ENCODE peak calls at places on chromosomes 1 and 21, in four cellular contexts. D is heart right ventricle, M is MM.1S, J is OCI-LY7. Q is an unnamed sample. For H3K4me1, the result is how much of the 10 kb centered on the place peaks cover.

GRCh38 chr1:193237381-193237978 is 51.1 kb upstream of the B3GALT2 start:
- DNase-seq in J (no peak), D (no peak), M (no peak), Q (no peak)

GRCh38 chr1:211082824-211083223 is 51.1 kb downstream of the KCNH1 start:
- DNase-seq in M (no peak), J (no peak), D (no peak), Q (no peak)

GRCh38 chr1:176791911-176792310 is 328.9 kb downstream of the PAPPA2 start:
- DNase-seq in J (no peak), D (no peak), M (no peak), Q (no peak)

GRCh38 chr1:174747613-174748012 is 252.1 kb upstream of the CACYBP start:
- DNase-seq in D (no peak), J (no peak), M (no peak), Q (no peak)

GRCh38 chr1:8873506-8874229 is 4.8 kb downstream of the ENO1 start:
- DNase-seq in M (peak), J (no peak), D (peak), Q (peak)

GRCh38 chr1:244460195-244460594 is 878 bp upstream of the CATSPERE start:
- DNase-seq in M (no peak), D (no peak), J (no peak), Q (no peak)

GRCh38 chr21:45876381-45877159 is 105.0 kb upstream of the COL6A1 start:
- DNase-seq in D (no peak), M (no peak), J (no peak), Q (no peak)

GRCh38 chr1:81802601-81803422 is 2.1 kb downstream of the ADGRL2 start:
- DNase-seq in J (no peak), M (peak), D (peak), Q (no peak)

GRCh38 chr1:51344602-51345299 is 14.4 kb upstream of the TTC39A start:
- DNase-seq in D (no peak), M (no peak), J (no peak), Q (no peak)

GRCh38 chr1:184163674-184164470 is 112.3 kb downstream of the TSEN15 start:
- DNase-seq in M (peak), D (no peak), J (no peak), Q (no peak)

GRCh38 chr1:241589524-241589923 is 50.6 kb downstream of the CHML start:
- DNase-seq in M (no peak), J (no peak), D (no peak), Q (no peak)

GRCh38 chr1:200896571-200897187 is 2.0 kb downstream of the INAVA start:
- DNase-seq in M (no peak), D (no peak), J (no peak), Q (no peak)
- H3K4me1 ChIP-seq in M (under half), D (under half), J (under half), Q (under half)

GRCh38 chr1:221306239-221306638 is 427.0 kb downstream of the HLX start:
- DNase-seq in D (no peak), J (no peak), M (no peak), Q (no peak)

GRCh38 chr1:221315330-221315729 is 426.6 kb downstream of the DUSP10 start:
- DNase-seq in J (no peak), M (no peak), D (no peak), Q (no peak)

GRCh38 chr1:221310180-221310579 is 430.9 kb downstream of the HLX start:
- DNase-seq in J (no peak), M (no peak), D (no peak), Q (no peak)

GRCh38 chr1:221308534-221309511 is 429.6 kb downstream of the HLX start:
- DNase-seq in J (no peak), M (no peak), D (no peak), Q (no peak)

GRCh38 chr1:221309711-221310110 is 430.5 kb downstream of the HLX start:
- DNase-seq in D (no peak), J (no peak), M (no peak), Q (no peak)
- H3K27ac ChIP-seq in D (no peak), J (no peak), M (no peak), Q (no peak)

DNA sequence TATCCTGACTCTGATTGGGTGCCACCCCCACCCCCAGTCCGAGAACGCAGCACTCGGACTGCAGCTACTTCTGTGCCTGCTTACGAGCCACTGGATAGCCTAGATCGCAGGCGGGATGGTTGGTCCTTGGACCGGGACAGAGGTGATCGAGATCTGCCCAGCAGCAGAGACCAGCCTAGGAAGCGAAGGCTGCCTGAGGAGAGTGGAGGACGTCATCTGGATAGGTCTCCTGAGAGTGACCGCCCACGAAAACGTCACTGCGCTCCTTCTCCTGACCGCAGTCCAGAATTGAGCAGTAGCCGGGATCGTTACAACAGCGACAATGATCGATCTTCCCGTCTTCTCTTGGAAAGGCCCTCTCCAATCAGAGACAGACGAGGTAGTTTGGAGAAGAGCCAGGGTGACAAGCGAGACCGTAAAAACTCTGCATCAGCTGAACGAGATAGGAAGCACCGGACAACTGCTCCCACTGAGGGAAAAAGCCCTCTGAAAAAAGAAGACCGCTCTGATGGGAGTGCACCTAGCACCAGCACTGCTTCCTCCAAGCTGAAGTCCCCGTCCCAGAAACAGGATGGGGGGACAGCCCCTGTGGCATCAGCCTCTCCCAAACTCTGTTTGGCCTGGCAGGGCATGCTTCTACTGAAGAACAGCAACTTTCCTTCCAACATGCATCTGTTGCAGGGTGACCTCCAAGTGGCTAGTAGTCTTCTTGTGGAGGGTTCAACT is 2.1 kb downstream of the RBM15 start:
- DNase-seq in J (no peak), D (no peak), M (no peak), Q (no peak)
- H3K4me3 ChIP-seq in J (peak), D (peak), M (peak), Q (no peak)

GRCh38 chr1:94067196-94067595 is 53.8 kb downstream of the ABCA4 start:
- DNase-seq in J (no peak), D (no peak), M (no peak), Q (no peak)

GRCh38 chr1:94069649-94070285 is 51.2 kb downstream of the ABCA4 start:
- DNase-seq in D (no peak), M (no peak), J (no peak), Q (no peak)

GRCh38 chr1:94068831-94069648 is 51.9 kb downstream of the ABCA4 start:
- DNase-seq in D (peak), M (no peak), J (no peak), Q (no peak)

GRCh38 chr1:94070746-94071318 is 50.1 kb downstream of the ABCA4 start:
- DNase-seq in D (no peak), J (no peak), M (no peak), Q (no peak)

GRCh38 chr1:94068096-94068830 is 52.7 kb downstream of the ABCA4 start:
- DNase-seq in J (no peak), D (no peak), M (no peak), Q (no peak)
- H3K4me1 ChIP-seq in J (under half), D (under half), M (under half), Q (under half)